ENCODE peak calls at places on chromosomes 12 and 14, in five cellular contexts. One of them, this sample, is unnamed.

GRCh38 chr12:95202691-95203476 is 14.4 kb downstream of the FGD6 start:
- DNase-seq in dorsolateral prefrontal cortex: no peak
- DNase-seq in cardiac fibroblast: peak; percentile 73
- DNase-seq in H9: no peak
- DNase-seq in omental fat pad: no peak
- DNase-seq in this sample: no peak

GRCh38 chr14:30211326-30211725 is 283.7 kb upstream of the PRKD1 start:
- DNase-seq in cardiac fibroblast: peak; percentile 55
- DNase-seq in omental fat pad: no peak
- DNase-seq in H9: no peak
- DNase-seq in dorsolateral prefrontal cortex: no peak
- DNase-seq in this sample: no peak

GRCh38 chr12:2925322-2925995 is 33.7 kb upstream of the TEAD4 start:
- DNase-seq in cardiac fibroblast: no peak
- DNase-seq in H9: no peak
- DNase-seq in dorsolateral prefrontal cortex: no peak
- DNase-seq in omental fat pad: no peak
- DNase-seq in this sample: no peak

GRCh38 chr12:96814200-96814599 is 92.9 kb upstream of the NEDD1 start:
- DNase-seq in dorsolateral prefrontal cortex: no peak
- DNase-seq in cardiac fibroblast: no peak
- DNase-seq in omental fat pad: no peak
- DNase-seq in H9: no peak
- DNase-seq in this sample: no peak

GRCh38 chr14:51547260-51547659 is 104.5 kb upstream of the FRMD6 start:
- DNase-seq in omental fat pad: no peak
- DNase-seq in cardiac fibroblast: peak; percentile 98
- DNase-seq in H9: no peak
- DNase-seq in dorsolateral prefrontal cortex: no peak
- DNase-seq in this sample: no peak

GRCh38 chr12:76030378-76031080 is 1.0 kb downstream of the PHLDA1 start:
- DNase-seq in dorsolateral prefrontal cortex: peak; percentile 43
- DNase-seq in cardiac fibroblast: peak; percentile 72
- DNase-seq in omental fat pad: no peak
- DNase-seq in H9: no peak
- DNase-seq in this sample: peak; percentile 40

GRCh38 chr14:101463566-101464171 is 97.6 kb upstream of the DIO3 start:
- DNase-seq in H9: no peak
- DNase-seq in cardiac fibroblast: no peak
- DNase-seq in omental fat pad: peak; percentile 12
- DNase-seq in dorsolateral prefrontal cortex: no peak
- DNase-seq in this sample: no peak

GRCh38 chr12:58601529-58601928 is 318.8 kb downstream of the LRIG3 start:
- DNase-seq in H9: no peak
- DNase-seq in omental fat pad: no peak
- DNase-seq in dorsolateral prefrontal cortex: no peak
- DNase-seq in cardiac fibroblast: no peak
- DNase-seq in this sample: no peak

GRCh38 chr14:92382677-92383076 is 59.7 kb downstream of the SLC24A4 start:
- DNase-seq in dorsolateral prefrontal cortex: no peak
- DNase-seq in cardiac fibroblast: peak; percentile 11
- DNase-seq in H9: no peak
- DNase-seq in omental fat pad: no peak
- DNase-seq in this sample: no peak

GRCh38 chr14:35287481-35288013 is 4.6 kb upstream of the PSMA6 start:
- DNase-seq in H9: no peak
- DNase-seq in cardiac fibroblast: peak; percentile 63
- DNase-seq in dorsolateral prefrontal cortex: no peak
- DNase-seq in omental fat pad: no peak
- DNase-seq in this sample: no peak

GRCh38 chr14:99430491-99430890 is 50.2 kb downstream of the SETD3 start:
- DNase-seq in omental fat pad: no peak
- DNase-seq in cardiac fibroblast: peak; percentile 7
- DNase-seq in H9: peak; percentile 69
- DNase-seq in dorsolateral prefrontal cortex: no peak
- DNase-seq in this sample: no peak

GRCh38 chr12:51825216-51825615 is 23.3 kb downstream of the FIGNL2 start:
- DNase-seq in H9: no peak
- DNase-seq in dorsolateral prefrontal cortex: no peak
- DNase-seq in cardiac fibroblast: no peak
- DNase-seq in omental fat pad: no peak
- DNase-seq in this sample: no peak

GRCh38 chr12:51828951-51829581 is 19.5 kb downstream of the FIGNL2 start:
- DNase-seq in dorsolateral prefrontal cortex: no peak
- DNase-seq in cardiac fibroblast: no peak
- DNase-seq in H9: peak; percentile 64
- DNase-seq in omental fat pad: no peak
- DNase-seq in this sample: no peak

GRCh38 chr12:51829641-51830040 is 18.9 kb downstream of the FIGNL2 start:
- DNase-seq in H9: no peak
- DNase-seq in omental fat pad: no peak
- DNase-seq in cardiac fibroblast: no peak
- DNase-seq in dorsolateral prefrontal cortex: no peak
- DNase-seq in this sample: no peak

GRCh38 chr12:51826881-51827280 is 21.6 kb downstream of the FIGNL2 start:
- DNase-seq in omental fat pad: no peak
- DNase-seq in H9: no peak
- DNase-seq in cardiac fibroblast: no peak
- DNase-seq in dorsolateral prefrontal cortex: no peak
- DNase-seq in this sample: no peak

DNA sequence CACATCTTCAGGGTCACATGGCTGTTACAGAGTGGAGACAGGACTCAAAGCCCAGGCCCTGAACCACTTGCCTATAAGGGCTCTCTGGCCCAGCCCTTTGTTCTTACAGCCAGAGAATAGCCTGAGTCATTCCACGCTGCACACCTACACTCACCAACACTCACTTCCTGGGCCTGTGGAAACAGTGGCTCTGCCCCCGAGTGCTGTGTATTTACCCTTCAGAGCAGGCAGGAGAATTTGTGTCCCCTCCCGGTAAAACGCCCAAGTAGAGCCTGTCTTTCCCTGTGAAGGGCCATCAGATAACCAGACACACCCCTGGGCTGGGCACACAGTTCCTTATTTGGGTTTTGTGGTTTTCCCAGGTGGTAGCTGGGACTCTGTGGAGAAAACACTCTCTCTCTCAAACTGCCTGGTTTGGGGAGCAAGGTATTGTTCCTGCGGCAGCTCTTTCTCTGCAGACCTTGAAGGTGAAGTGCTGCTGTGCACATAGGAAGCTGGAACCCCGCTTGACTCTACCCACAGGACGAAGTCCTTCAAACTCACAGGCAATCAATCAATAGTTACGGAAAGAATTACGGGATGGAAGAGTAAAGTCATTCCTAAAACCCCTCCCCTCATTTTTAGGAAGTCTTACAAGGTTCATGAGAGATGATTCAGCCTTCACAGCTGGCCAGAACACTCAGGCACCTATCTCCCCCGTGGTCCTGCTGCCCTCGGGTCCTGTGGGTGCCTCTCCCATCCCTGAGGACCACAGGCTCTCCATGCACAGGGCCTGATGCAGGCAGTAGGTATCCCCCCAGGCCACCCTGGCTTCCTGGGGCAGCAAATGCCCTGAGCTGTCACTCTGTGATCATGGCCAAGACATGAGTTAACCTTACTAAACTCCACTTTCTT is 20.3 kb downstream of the FIGNL2 start:
- DNase-seq in dorsolateral prefrontal cortex: no peak
- DNase-seq in omental fat pad: no peak
- DNase-seq in H9: no peak
- DNase-seq in cardiac fibroblast: peak; percentile 33
- DNase-seq in this sample: no peak
- TF ChIP-seq CTCF in dorsolateral prefrontal cortex: no peak
- TF ChIP-seq CTCF in omental fat pad: no peak
- TF ChIP-seq CTCF in H9: no peak
- TF ChIP-seq CTCF in cardiac fibroblast: no peak
- TF ChIP-seq CTCF in this sample: no peak

DNA sequence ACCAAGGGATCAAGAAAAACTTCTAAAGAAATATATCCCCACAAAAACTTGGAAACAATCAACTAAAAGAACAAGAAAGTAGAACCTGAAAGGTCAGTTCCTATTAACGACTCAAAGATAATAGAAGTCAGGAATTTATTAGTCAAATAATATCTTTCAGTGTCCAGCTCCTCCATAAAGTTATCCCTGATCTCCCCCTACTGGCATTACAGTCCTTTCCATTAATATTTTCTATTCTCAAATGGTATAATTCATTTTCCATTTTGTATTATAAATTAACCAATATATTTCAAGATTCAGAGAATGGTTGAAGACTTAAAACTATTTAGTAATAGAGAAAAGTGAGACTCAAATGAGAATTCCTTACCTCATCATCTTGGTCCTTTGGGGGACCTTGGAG is 11.6 kb upstream of the SUPT16H start:
- DNase-seq in H9: no peak
- DNase-seq in cardiac fibroblast: no peak
- DNase-seq in omental fat pad: no peak
- DNase-seq in dorsolateral prefrontal cortex: no peak
- DNase-seq in this sample: no peak
- TF ChIP-seq CTCF in H9: no peak
- TF ChIP-seq CTCF in cardiac fibroblast: no peak
- TF ChIP-seq CTCF in omental fat pad: no peak
- TF ChIP-seq CTCF in dorsolateral prefrontal cortex: no peak
- TF ChIP-seq CTCF in this sample: no peak

DNA sequence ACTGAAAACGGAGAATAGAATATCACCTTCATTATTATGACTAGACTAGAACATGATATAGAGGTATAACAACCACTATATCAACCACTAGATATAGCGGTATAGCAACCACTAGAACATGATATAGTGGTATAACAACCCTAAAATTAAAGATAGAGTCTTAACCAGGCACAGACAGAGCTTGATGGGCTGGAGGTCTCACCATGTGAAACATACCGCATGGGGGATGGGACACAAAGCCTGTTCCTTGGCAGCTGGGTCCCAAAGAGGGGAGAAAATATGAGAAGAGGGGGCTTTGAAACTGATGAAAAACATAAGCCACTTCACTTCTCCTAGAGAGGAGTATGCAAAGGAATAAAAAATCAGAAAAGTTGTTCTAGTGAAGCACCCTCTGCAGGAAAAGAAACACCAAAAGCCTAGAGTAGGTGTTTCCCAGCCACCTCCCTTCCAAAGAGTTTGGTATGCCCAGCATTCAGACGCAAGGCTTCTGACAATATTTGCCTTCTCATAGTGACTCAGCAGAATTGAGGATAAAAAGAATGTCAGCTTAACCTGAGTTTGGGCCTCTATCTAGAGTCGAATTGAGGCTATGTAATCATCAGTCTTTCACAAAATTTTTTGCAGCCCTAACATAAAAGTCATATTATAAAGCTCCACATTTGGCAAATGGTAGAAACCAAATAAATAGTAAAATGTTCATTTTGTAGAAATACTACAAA is 316.4 kb downstream of the NOVA1 start:
- DNase-seq in H9: no peak
- DNase-seq in cardiac fibroblast: peak; percentile 87
- DNase-seq in dorsolateral prefrontal cortex: no peak
- DNase-seq in omental fat pad: no peak
- DNase-seq in this sample: no peak
- TF ChIP-seq CTCF in H9: no peak
- TF ChIP-seq CTCF in cardiac fibroblast: no peak
- TF ChIP-seq CTCF in dorsolateral prefrontal cortex: no peak
- TF ChIP-seq CTCF in omental fat pad: no peak
- TF ChIP-seq CTCF in this sample: no peak

DNA sequence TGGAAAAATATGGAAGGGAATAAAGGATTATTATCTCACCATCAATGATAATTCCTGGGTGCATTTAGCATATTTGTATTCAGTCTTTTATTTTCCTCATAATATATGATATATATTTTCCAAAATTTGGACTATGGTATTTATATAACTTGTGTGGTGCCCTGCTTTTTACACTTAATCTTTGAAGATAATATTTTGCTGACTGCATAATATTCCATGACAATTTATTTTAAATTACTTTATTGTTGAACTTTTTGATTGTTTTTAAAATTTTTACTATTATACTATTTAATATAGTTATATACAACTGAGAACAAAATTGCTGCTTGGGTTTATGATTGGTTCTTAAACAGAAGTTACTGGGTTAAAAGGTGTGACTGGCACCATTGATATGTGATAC is 212.3 kb downstream of the TTC6 start:
- DNase-seq in dorsolateral prefrontal cortex: no peak
- DNase-seq in H9: no peak
- DNase-seq in cardiac fibroblast: no peak
- DNase-seq in omental fat pad: no peak
- DNase-seq in this sample: no peak
- TF ChIP-seq CTCF in dorsolateral prefrontal cortex: no peak
- TF ChIP-seq CTCF in H9: no peak
- TF ChIP-seq CTCF in cardiac fibroblast: no peak
- TF ChIP-seq CTCF in omental fat pad: no peak
- TF ChIP-seq CTCF in this sample: no peak

GRCh38 chr12:132144115-132145071 is at the start of the genes DDX51 and NOC4L:
- DNase-seq in cardiac fibroblast: peak; percentile 96
- DNase-seq in omental fat pad: peak; percentile 90
- DNase-seq in dorsolateral prefrontal cortex: peak; percentile 92
- DNase-seq in H9: peak; percentile 96
- DNase-seq in this sample: peak; percentile 98
- TF ChIP-seq CTCF in cardiac fibroblast: no peak
- TF ChIP-seq CTCF in omental fat pad: no peak
- TF ChIP-seq CTCF in dorsolateral prefrontal cortex: peak; percentile 33
- TF ChIP-seq CTCF in H9: no peak
- TF ChIP-seq CTCF in this sample: no peak

DNA sequence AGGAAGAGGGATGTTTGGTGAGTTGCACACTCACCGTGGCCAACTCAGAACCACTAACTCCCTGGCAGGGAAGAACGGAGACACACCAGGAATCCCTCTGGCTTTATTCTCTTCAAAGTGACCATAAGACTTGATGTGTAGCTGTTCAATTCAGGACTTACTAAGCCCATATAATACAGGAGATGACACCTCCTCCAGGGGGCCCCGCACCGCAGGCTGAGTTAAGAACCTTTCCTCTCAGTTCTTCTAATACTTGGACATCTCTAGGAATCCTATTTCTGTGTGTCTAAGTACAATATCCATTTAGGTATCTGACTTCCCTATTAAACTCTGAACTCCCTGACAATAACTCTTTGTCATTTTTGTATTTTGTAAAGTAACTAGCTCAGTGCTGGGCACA is 49.5 kb downstream of the DCAF4 start:
- DNase-seq in dorsolateral prefrontal cortex: no peak
- DNase-seq in omental fat pad: no peak
- DNase-seq in H9: no peak
- DNase-seq in cardiac fibroblast: no peak
- DNase-seq in this sample: no peak
- TF ChIP-seq CTCF in dorsolateral prefrontal cortex: no peak
- TF ChIP-seq CTCF in omental fat pad: no peak
- TF ChIP-seq CTCF in H9: peak; percentile 52
- TF ChIP-seq CTCF in cardiac fibroblast: no peak
- TF ChIP-seq CTCF in this sample: no peak

GRCh38 chr14:106803379-106803778 is 1277.0 kb downstream of the TMEM121 start:
- DNase-seq in dorsolateral prefrontal cortex: no peak
- DNase-seq in cardiac fibroblast: no peak
- DNase-seq in H9: no peak
- DNase-seq in omental fat pad: no peak
- DNase-seq in this sample: no peak

GRCh38 chr14:106807493-106807892 is 1281.1 kb downstream of the TMEM121 start:
- DNase-seq in dorsolateral prefrontal cortex: no peak
- DNase-seq in cardiac fibroblast: no peak
- DNase-seq in H9: no peak
- DNase-seq in omental fat pad: no peak
- DNase-seq in this sample: no peak

GRCh38 chr14:106808458-106808857 is 1282.1 kb downstream of the TMEM121 start:
- DNase-seq in dorsolateral prefrontal cortex: no peak
- DNase-seq in cardiac fibroblast: no peak
- DNase-seq in omental fat pad: no peak
- DNase-seq in H9: no peak
- DNase-seq in this sample: no peak

GRCh38 chr14:106802413-106803364 is 1276.3 kb downstream of the TMEM121 start:
- DNase-seq in omental fat pad: no peak
- DNase-seq in cardiac fibroblast: no peak
- DNase-seq in dorsolateral prefrontal cortex: no peak
- DNase-seq in H9: no peak
- DNase-seq in this sample: no peak
- TF ChIP-seq CTCF in omental fat pad: no peak
- TF ChIP-seq CTCF in cardiac fibroblast: no peak
- TF ChIP-seq CTCF in dorsolateral prefrontal cortex: no peak
- TF ChIP-seq CTCF in H9: no peak
- TF ChIP-seq CTCF in this sample: no peak